ENCODE peak calls at places on chromosome 16, in nine cellular contexts. N is SJSA1; P is AG09309; W is activated CD4-positive, CD25-positive, alpha-beta regulatory T cell treated with anti-CD3 and anti-CD28 coated beads, Interleukin-2, amount 50 U/mL, for 16 hours; V is activated CD8-positive, alpha-beta T cell treated with anti-CD3 and anti-CD28 coated beads, Interleukin-2, amount 10 ng/mL, durations not matched to agents 7 days and 5 days; C is naive thymus-derived CD8-positive, alpha-beta T cell; Y is heart left ventricle; A is WERI-Rb-1; T is NCI-H345. Z is an unnamed sample.

GRCh38 chr16:13453938-13454553 is 465.9 kb upstream of the ERCC4 start:
- DNase-seq in N (no peak), P (no peak), W (no peak), V (peak; percentile 23), C (no peak), Y (no peak), A (peak; percentile 55), T (peak; percentile 35), Z (peak; percentile 38)

GRCh38 chr16:89004209-89004831 is 27.3 kb upstream of the CBFA2T3 start:
- DNase-seq in N (no peak), P (no peak), W (no peak), V (no peak), C (no peak), Y (peak; percentile 67), A (peak; percentile 21), T (no peak), Z (no peak)

GRCh38 chr16:89039756-89040155 is 53.9 kb upstream of the ACSF3 start:
- DNase-seq in N (no peak), P (no peak), W (no peak), V (no peak), C (no peak), Y (peak; percentile 0), A (no peak), T (no peak), Z (no peak)

GRCh38 chr16:8893976-8894690 is 12.0 kb downstream of the LITAFD start:
- DNase-seq in N (no peak), P (no peak), W (no peak), V (no peak), C (no peak), Y (no peak), A (no peak), T (no peak), Z (no peak)

GRCh38 chr16:85416267-85417109 is 196.6 kb upstream of the GSE1 start:
- DNase-seq in N (peak; percentile 72), P (no peak), W (no peak), V (peak; percentile 87), C (peak; percentile 79), Y (peak; percentile 58), A (peak; percentile 77), T (peak; percentile 29), Z (no peak)

GRCh38 chr16:67893791-67894399 is 841 bp downstream of the PSKH1 start:
- DNase-seq in N (no peak), P (no peak), W (no peak), V (no peak), C (no peak), Y (no peak), A (no peak), T (no peak), Z (no peak)

GRCh38 chr16:65070831-65071230 is 51.0 kb downstream of the CDH11 start:
- DNase-seq in N (peak; percentile 93), P (peak; percentile 86), W (no peak), V (no peak), C (no peak), Y (peak; percentile 71), A (no peak), T (no peak), Z (peak; percentile 69)

GRCh38 chr16:14961405-14962186 is 13.2 kb upstream of the PDXDC1 start:
- DNase-seq in N (no peak), P (no peak), W (no peak), V (no peak), C (no peak), Y (no peak), A (no peak), T (no peak), Z (no peak)

GRCh38 chr16:68839831-68840230 is 3.5 kb upstream of the TANGO6 start:
- DNase-seq in N (no peak), P (peak; percentile 64), W (no peak), V (no peak), C (no peak), Y (no peak), A (no peak), T (no peak), Z (no peak)

GRCh38 chr16:72246423-72246822 is 74.5 kb upstream of the PMFBP1 start:
- DNase-seq in N (no peak), P (no peak), W (no peak), V (peak; percentile 32), C (no peak), Y (no peak), A (no peak), T (no peak), Z (no peak)

GRCh38 chr16:59164461-59164860 is 430.3 kb upstream of the GOT2 start:
- DNase-seq in N (no peak), P (no peak), W (no peak), V (no peak), C (no peak), Y (peak; percentile 23), A (no peak), T (no peak), Z (no peak)

GRCh38 chr16:29925173-29925804 is 737 bp downstream of the KCTD13 start:
- DNase-seq in N (no peak), P (no peak), W (no peak), V (no peak), C (no peak), Y (no peak), A (no peak), T (no peak), Z (no peak)

GRCh38 chr16:10668322-10669045 is 26.2 kb downstream of the TEKT5 start:
- DNase-seq in N (no peak), P (no peak), W (no peak), V (no peak), C (no peak), Y (no peak), A (peak; percentile 57), T (no peak), Z (peak; percentile 36)

GRCh38 chr16:89067677-89068076 is 26.0 kb upstream of the ACSF3 start:
- DNase-seq in N (no peak), P (no peak), W (no peak), V (no peak), C (no peak), Y (no peak), A (no peak), T (peak; percentile 6), Z (no peak)

GRCh38 chr16:87924937-87925670 is 11.2 kb downstream of the CA5A start:
- DNase-seq in N (no peak), P (no peak), W (no peak), V (no peak), C (no peak), Y (no peak), A (peak; percentile 80), T (peak; percentile 97), Z (no peak)

GRCh38 chr16:17026600-17027242 is 444.0 kb downstream of the XYLT1 start:
- DNase-seq in N (no peak), P (no peak), W (no peak), V (peak; percentile 70), C (peak; percentile 32), Y (no peak), A (no peak), T (no peak), Z (no peak)

GRCh38 chr16:66906916-66907836 is 11.5 kb downstream of the CDH16 start:
- DNase-seq in N (no peak), P (no peak), W (no peak), V (no peak), C (no peak), Y (peak; percentile 58), A (peak; percentile 87), T (no peak), Z (no peak)

GRCh38 chr16:23434380-23434779 is 18.6 kb downstream of the COG7 start:
- DNase-seq in N (no peak), P (no peak), W (no peak), V (peak; percentile 50), C (no peak), Y (no peak), A (peak; percentile 20), T (peak; percentile 62), Z (peak; percentile 43)

GRCh38 chr16:65817066-65817465 is 549.4 kb upstream of the CDH5 start:
- DNase-seq in N (no peak), P (no peak), W (no peak), V (no peak), C (no peak), Y (no peak), A (no peak), T (no peak), Z (no peak)

GRCh38 chr16:85321856-85322271 is 209.6 kb upstream of the CIBAR2 start:
- DNase-seq in N (peak; percentile 94), P (peak; percentile 86), W (no peak), V (no peak), C (no peak), Y (peak; percentile 97), A (no peak), T (no peak), Z (no peak)

GRCh38 chr16:83113317-83113716 is 486.5 kb downstream of the CDH13 start:
- DNase-seq in N (no peak), P (no peak), W (no peak), V (no peak), C (no peak), Y (no peak), A (peak; percentile 17), T (no peak), Z (no peak)

GRCh38 chr16:81920498-81920897 is 90.8 kb downstream of the SDR42E1 start:
- DNase-seq in N (no peak), P (no peak), W (no peak), V (no peak), C (no peak), Y (no peak), A (no peak), T (no peak), Z (no peak)

GRCh38 chr16:87729266-87729954 is 36.4 kb downstream of the KLHDC4 start:
- DNase-seq in N (no peak), P (no peak), W (no peak), V (no peak), C (no peak), Y (peak; percentile 34), A (no peak), T (no peak), Z (no peak)

Z was measured in HT1080.